ENCODE peak calls at places on chromosomes 6 and 20, in four cellular contexts. One of them, this sample, is unnamed.

GRCh38 chr6:81242634-81243033 is 509.8 kb downstream of the TENT5A start:
- DNase-seq in putamen: no peak
- DNase-seq in hippocampal formation: no peak
- DNase-seq in B cell: no peak
- DNase-seq in this sample: no peak

GRCh38 chr20:38343107-38343797 is 3.0 kb upstream of the LBP start:
- DNase-seq in putamen: no peak
- DNase-seq in hippocampal formation: no peak
- DNase-seq in B cell: no peak
- DNase-seq in this sample: peak; percentile 79

GRCh38 chr20:35994994-35995453 is 26.6 kb downstream of the CNBD2 start:
- DNase-seq in putamen: peak; percentile 74
- DNase-seq in hippocampal formation: peak; percentile 28
- DNase-seq in B cell: peak; percentile 86
- DNase-seq in this sample: peak; percentile 88

GRCh38 chr6:33171096-33171888 is 21.0 kb downstream of the COL11A2 start:
- DNase-seq in putamen: no peak
- DNase-seq in hippocampal formation: no peak
- DNase-seq in B cell: no peak
- DNase-seq in this sample: no peak

GRCh38 chr6:124040655-124041054 is 237.0 kb downstream of the NKAIN2 start:
- DNase-seq in putamen: no peak
- DNase-seq in hippocampal formation: no peak
- DNase-seq in B cell: no peak
- DNase-seq in this sample: no peak

GRCh38 chr20:52001999-52002666 is 189.4 kb downstream of the ZFP64 start:
- DNase-seq in putamen: no peak
- DNase-seq in hippocampal formation: no peak
- DNase-seq in B cell: no peak
- DNase-seq in this sample: no peak

GRCh38 chr6:2714359-2714895 is 36.3 kb downstream of the MYLK4 start:
- DNase-seq in putamen: no peak
- DNase-seq in hippocampal formation: no peak
- DNase-seq in B cell: no peak
- DNase-seq in this sample: no peak

GRCh38 chr6:37137881-37138568 is 31.9 kb upstream of the PIM1 start:
- DNase-seq in putamen: no peak
- DNase-seq in hippocampal formation: no peak
- DNase-seq in B cell: no peak
- DNase-seq in this sample: no peak

GRCh38 chr6:32355018-32355417 is 16.7 kb downstream of the TSBP1 start:
- DNase-seq in putamen: no peak
- DNase-seq in hippocampal formation: no peak
- DNase-seq in B cell: no peak
- DNase-seq in this sample: no peak

GRCh38 chr6:18335948-18336347 is 51.2 kb upstream of the RNF144B start:
- DNase-seq in putamen: no peak
- DNase-seq in hippocampal formation: no peak
- DNase-seq in B cell: no peak
- DNase-seq in this sample: no peak

GRCh38 chr6:56528412-56528841 is 114.3 kb downstream of the DST start:
- DNase-seq in putamen: no peak
- DNase-seq in hippocampal formation: no peak
- DNase-seq in B cell: no peak
- DNase-seq in this sample: no peak

GRCh38 chr6:71248306-71248705 is 40.3 kb upstream of the OGFRL1 start:
- DNase-seq in putamen: peak; percentile 23
- DNase-seq in hippocampal formation: peak; percentile 26
- DNase-seq in B cell: peak; percentile 30
- DNase-seq in this sample: no peak

GRCh38 chr6:159761135-159761872 is 541 bp upstream of the ACAT2 start:
- DNase-seq in putamen: no peak
- DNase-seq in hippocampal formation: no peak
- DNase-seq in B cell: no peak
- DNase-seq in this sample: peak; percentile 37

GRCh38 chr6:33785766-33786165 is 3.2 kb downstream of the LEMD2 start:
- DNase-seq in putamen: no peak
- DNase-seq in hippocampal formation: no peak
- DNase-seq in B cell: no peak
- DNase-seq in this sample: no peak

GRCh38 chr20:45368221-45368980 is 5.4 kb downstream of the SYS1 start:
- DNase-seq in putamen: no peak
- DNase-seq in hippocampal formation: no peak
- DNase-seq in B cell: peak; percentile 88
- DNase-seq in this sample: no peak

GRCh38 chr20:49956689-49957443 is 20.7 kb downstream of the RNF114 start:
- DNase-seq in putamen: peak; percentile 88
- DNase-seq in hippocampal formation: peak; percentile 30
- DNase-seq in B cell: no peak
- DNase-seq in this sample: no peak

GRCh38 chr20:53283011-53283410 is 310.6 kb downstream of the ZNF217 start:
- DNase-seq in putamen: no peak
- DNase-seq in hippocampal formation: no peak
- DNase-seq in B cell: no peak
- DNase-seq in this sample: no peak

GRCh38 chr6:134727068-134727467 is 222.8 kb downstream of the ALDH8A1 start:
- DNase-seq in putamen: no peak
- DNase-seq in hippocampal formation: no peak
- DNase-seq in B cell: no peak
- DNase-seq in this sample: no peak

GRCh38 chr6:296151-297122 is 4.2 kb downstream of the DUSP22 start:
- DNase-seq in putamen: peak; percentile 87
- DNase-seq in hippocampal formation: no peak
- DNase-seq in B cell: no peak
- DNase-seq in this sample: no peak

GRCh38 chr20:43749734-43750294 is 23.0 kb upstream of the GTSF1L start:
- DNase-seq in putamen: no peak
- DNase-seq in hippocampal formation: peak; percentile 10
- DNase-seq in B cell: peak; percentile 83
- DNase-seq in this sample: peak; percentile 84

GRCh38 chr20:22346716-22347115 is 237.7 kb downstream of the FOXA2 start:
- DNase-seq in putamen: no peak
- DNase-seq in hippocampal formation: no peak
- DNase-seq in B cell: no peak
- DNase-seq in this sample: no peak

GRCh38 chr6:14816106-14816864 is 429.6 kb upstream of the JARID2 start:
- DNase-seq in putamen: no peak
- DNase-seq in hippocampal formation: peak; percentile 28
- DNase-seq in B cell: no peak
- DNase-seq in this sample: no peak

GRCh38 chr6:34730006-34730405 is 27.3 kb upstream of the SNRPC start:
- DNase-seq in putamen: no peak
- DNase-seq in hippocampal formation: no peak
- DNase-seq in B cell: no peak
- DNase-seq in this sample: no peak

GRCh38 chr6:28978137-28978491 is 27.0 kb downstream of the ZNF311 start:
- DNase-seq in putamen: no peak
- DNase-seq in hippocampal formation: no peak
- DNase-seq in B cell: no peak
- DNase-seq in this sample: no peak

GRCh38 chr6:24775520-24776058 is 852 bp downstream of the GMNN start:
- DNase-seq in putamen: no peak
- DNase-seq in hippocampal formation: no peak
- DNase-seq in B cell: no peak
- DNase-seq in this sample: no peak

GRCh38 chr6:3797231-3798200 is 46.0 kb upstream of the PXDC1 start:
- DNase-seq in putamen: no peak
- DNase-seq in hippocampal formation: no peak
- DNase-seq in B cell: no peak
- DNase-seq in this sample: no peak

GRCh38 chr6:31058128-31058894 is 48.0 kb downstream of the MUC22 start:
- DNase-seq in putamen: peak; percentile 56
- DNase-seq in hippocampal formation: peak; percentile 56
- DNase-seq in B cell: no peak
- DNase-seq in this sample: no peak

GRCh38 chr6:143762126-143762525 is 81.0 kb upstream of the LTV1 start:
- DNase-seq in putamen: no peak
- DNase-seq in hippocampal formation: no peak
- DNase-seq in B cell: no peak
- DNase-seq in this sample: no peak

GRCh38 chr20:38021373-38021772 is 11.9 kb downstream of the TTI1 start:
- DNase-seq in putamen: no peak
- DNase-seq in hippocampal formation: no peak
- DNase-seq in B cell: no peak
- DNase-seq in this sample: no peak

GRCh38 chr20:62824476-62825287 is 7.8 kb downstream of the COL9A3 start:
- DNase-seq in putamen: no peak
- DNase-seq in hippocampal formation: no peak
- DNase-seq in B cell: peak; percentile 75
- DNase-seq in this sample: peak; percentile 76

GRCh38 chr6:25465931-25466330 is 186.1 kb upstream of the SCGN start:
- DNase-seq in putamen: no peak
- DNase-seq in hippocampal formation: no peak
- DNase-seq in B cell: no peak
- DNase-seq in this sample: no peak

GRCh38 chr6:16409531-16410441 is 171.4 kb downstream of the GMPR start:
- DNase-seq in putamen: peak; percentile 75
- DNase-seq in hippocampal formation: peak; percentile 52
- DNase-seq in B cell: peak; percentile 73
- DNase-seq in this sample: peak; percentile 69

GRCh38 chr6:117534974-117535373 is 52.5 kb downstream of the DCBLD1 start:
- DNase-seq in putamen: no peak
- DNase-seq in hippocampal formation: no peak
- DNase-seq in B cell: no peak
- DNase-seq in this sample: no peak

This sample was measured in colonic mucosa.